ENCODE peak calls at places on chromosomes 6 and 20, in ten cellular contexts. Q is tibial nerve, B is neural progenitor cell, Y is fibroblast of mammary gland, M is right lobe of liver, T is kidney, L is fibroblast of pulmonary artery, D is mammary epithelial cell, R is foreskin fibroblast, P is BJ. O is an unnamed sample.

GRCh38 chr20:57434390-57434700 is 43.1 kb downstream of the RBM38 start:
- DNase-seq in Y (no peak), B (peak), Q (no peak), T (no peak), R (no peak), M (no peak), D (no peak), L (no peak), P (no peak), O (no peak)

GRCh38 chr20:50278684-50279531 is 88.3 kb downstream of the CEBPB start:
- DNase-seq in D (peak), T (peak), R (peak), L (peak), Q (peak), M (peak), Y (peak), P (no peak), B (no peak), O (no peak)

GRCh38 chr6:168373389-168373788 is 53.8 kb upstream of the DACT2 start:
- DNase-seq in L (no peak), Q (no peak), T (no peak), P (no peak), M (no peak), R (no peak), B (no peak), D (no peak), Y (no peak), O (no peak)

GRCh38 chr20:22312744-22313346 is 271.5 kb downstream of the FOXA2 start:
- DNase-seq in Q (no peak), B (peak), R (peak), L (peak), D (peak), P (no peak), M (no peak), T (no peak), Y (peak), O (no peak)

GRCh38 chr6:21277601-21278043 is 315.9 kb upstream of the SOX4 start:
- DNase-seq in R (no peak), L (no peak), D (peak), P (no peak), Q (no peak), T (no peak), Y (no peak), M (no peak), B (peak), O (no peak)

GRCh38 chr20:2114990-2115681 is 13.5 kb downstream of the STK35 start:
- DNase-seq in R (peak), T (no peak), M (no peak), P (no peak), Y (peak), B (no peak), L (peak), D (no peak), Q (no peak), O (no peak)

GRCh38 chr6:46024122-46024769 is 8.6 kb upstream of the CLIC5 start:
- DNase-seq in P (no peak), B (no peak), Q (no peak), M (no peak), L (no peak), R (no peak), D (no peak), T (no peak), Y (peak), O (no peak)

GRCh38 chr20:38730989-38731737 is 6.9 kb downstream of the SLC32A1 start:
- DNase-seq in T (peak), R (peak), B (peak), D (peak), M (peak), Y (peak), P (no peak), L (peak), Q (no peak), O (peak)

GRCh38 chr6:147759088-147759487 is 250.6 kb downstream of the SAMD5 start:
- DNase-seq in L (peak), Q (no peak), R (no peak), T (no peak), D (no peak), P (peak), B (no peak), Y (peak), M (no peak), O (no peak)

GRCh38 chr6:138652824-138653223 is 120.7 kb upstream of the CCDC28A start:
- DNase-seq in T (no peak), P (no peak), D (no peak), M (no peak), Q (no peak), L (no peak), R (no peak), Y (no peak), B (no peak), O (no peak)

GRCh38 chr20:46171909-46172308 is 53.8 kb downstream of the CD40 start:
- DNase-seq in R (no peak), Q (no peak), B (no peak), L (no peak), Y (no peak), T (no peak), P (no peak), M (no peak), D (no peak), O (no peak)

GRCh38 chr20:36624068-36624813 is 18.7 kb downstream of the RAB5IF start:
- DNase-seq in Y (no peak), M (no peak), L (peak), R (no peak), B (no peak), Q (no peak), P (no peak), T (no peak), D (no peak), O (no peak)

GRCh38 chr6:104540743-104541142 is 319.0 kb downstream of the HACE1 start:
- DNase-seq in P (peak), T (no peak), Y (peak), M (no peak), L (peak), Q (no peak), D (no peak), R (no peak), B (no peak), O (no peak)

GRCh38 chr20:31515072-31515774 is 981 bp downstream of the HM13 start:
- DNase-seq in B (no peak), T (no peak), M (no peak), P (no peak), Y (no peak), R (no peak), Q (no peak), L (no peak), D (no peak), O (no peak)

GRCh38 chr20:10761786-10762185 is 88.0 kb upstream of the JAG1 start:
- DNase-seq in Y (no peak), L (peak), D (no peak), P (no peak), T (no peak), M (no peak), R (no peak), Q (no peak), B (no peak), O (no peak)

GRCh38 chr6:15823838-15824414 is 161.1 kb upstream of the DTNBP1 start:
- DNase-seq in Y (no peak), P (no peak), D (no peak), R (no peak), Q (no peak), B (no peak), L (no peak), M (no peak), T (no peak), O (no peak)

GRCh38 chr20:37987602-37988290 is 45.5 kb downstream of the TTI1 start:
- DNase-seq in M (no peak), Y (no peak), R (no peak), B (no peak), Q (no peak), L (no peak), T (no peak), D (no peak), P (no peak), O (no peak)

GRCh38 chr20:37315293-37316110 is 26.0 kb downstream of the MANBAL start:
- DNase-seq in Y (peak), P (peak), L (peak), R (peak), M (no peak), B (no peak), D (peak), T (peak), Q (peak), O (peak)

GRCh38 chr6:38604700-38605099 is 35.0 kb downstream of the BTBD9 start:
- DNase-seq in R (no peak), Y (peak), Q (no peak), D (no peak), T (no peak), B (no peak), L (peak), P (no peak), M (no peak), O (no peak)

GRCh38 chr6:149147939-149148718 is 169.4 kb upstream of the TAB2 start:
- DNase-seq in T (no peak), L (no peak), D (no peak), Y (no peak), R (no peak), Q (no peak), P (no peak), M (no peak), B (no peak), O (no peak)

GRCh38 chr6:133542056-133542821 is 301.1 kb downstream of the EYA4 start:
- DNase-seq in Q (no peak), M (no peak), Y (no peak), R (no peak), T (no peak), B (no peak), P (no peak), L (peak), D (no peak), O (no peak)

GRCh38 chr6:4316867-4317400 is 181.6 kb upstream of the ECI2 start:
- DNase-seq in B (no peak), T (peak), P (peak), Y (peak), L (peak), R (peak), Q (no peak), M (no peak), D (peak), O (peak)

GRCh38 chr6:31659649-31660223 is 842 bp downstream of the C6orf47 start:
- DNase-seq in Q (no peak), P (no peak), T (no peak), L (peak), M (no peak), Y (peak), B (peak), D (peak), R (no peak), O (no peak)

GRCh38 chr6:134199848-134200606 is 117.9 kb downstream of the SGK1 start:
- DNase-seq in T (no peak), P (no peak), L (no peak), M (no peak), D (no peak), Y (no peak), R (no peak), Q (no peak), B (no peak), O (no peak)

GRCh38 chr6:170346649-170347048 is 40.1 kb downstream of the FAM120B start:
- DNase-seq in D (no peak), L (no peak), T (no peak), M (no peak), B (no peak), R (no peak), P (no peak), Q (no peak), Y (no peak), O (no peak)

GRCh38 chr6:132133734-132134490 is 182.7 kb upstream of the CCN2 start:
- DNase-seq in T (no peak), P (no peak), Y (no peak), Q (no peak), M (no peak), R (no peak), D (no peak), B (no peak), L (no peak), O (no peak)

GRCh38 chr6:99739526-99739925 is 132.9 kb downstream of the PRDM13 start:
- DNase-seq in Y (no peak), Q (no peak), D (no peak), T (no peak), B (no peak), M (no peak), R (no peak), P (no peak), L (no peak), O (no peak)

GRCh38 chr20:23021941-23022340 is 13.2 kb upstream of the SSTR4 start:
- DNase-seq in Q (no peak), L (no peak), R (no peak), D (peak), P (no peak), B (no peak), T (no peak), M (no peak), Y (peak), O (peak)

GRCh38 chr6:102525336-102525735 is 1131.8 kb downstream of the GRIK2 start:
- DNase-seq in D (no peak), T (no peak), B (no peak), R (no peak), Y (no peak), L (no peak), Q (no peak), P (no peak), M (no peak), O (no peak)

GRCh38 chr20:22723659-22724058 is 139.3 kb upstream of the FOXA2 start:
- DNase-seq in M (no peak), Q (no peak), P (no peak), T (no peak), L (peak), R (peak), Y (peak), D (no peak), B (no peak), O (no peak)

GRCh38 chr20:60695223-60695622 is 556.8 kb upstream of the CDH4 start:
- DNase-seq in Q (no peak), M (no peak), L (peak), D (peak), P (no peak), Y (peak), R (peak), B (no peak), T (no peak), O (no peak)

GRCh38 chr6:106063448-106063850 is 22.7 kb upstream of the PRDM1 start:
- DNase-seq in Y (peak), M (no peak), D (peak), Q (no peak), R (peak), P (no peak), L (peak), T (no peak), B (no peak), O (no peak)

GRCh38 chr6:80439721-80440488 is 333.4 kb downstream of the BCKDHB start:
- DNase-seq in Q (no peak), P (no peak), B (no peak), R (no peak), M (no peak), L (peak), D (peak), Y (no peak), T (no peak), O (no peak)

DNA sequence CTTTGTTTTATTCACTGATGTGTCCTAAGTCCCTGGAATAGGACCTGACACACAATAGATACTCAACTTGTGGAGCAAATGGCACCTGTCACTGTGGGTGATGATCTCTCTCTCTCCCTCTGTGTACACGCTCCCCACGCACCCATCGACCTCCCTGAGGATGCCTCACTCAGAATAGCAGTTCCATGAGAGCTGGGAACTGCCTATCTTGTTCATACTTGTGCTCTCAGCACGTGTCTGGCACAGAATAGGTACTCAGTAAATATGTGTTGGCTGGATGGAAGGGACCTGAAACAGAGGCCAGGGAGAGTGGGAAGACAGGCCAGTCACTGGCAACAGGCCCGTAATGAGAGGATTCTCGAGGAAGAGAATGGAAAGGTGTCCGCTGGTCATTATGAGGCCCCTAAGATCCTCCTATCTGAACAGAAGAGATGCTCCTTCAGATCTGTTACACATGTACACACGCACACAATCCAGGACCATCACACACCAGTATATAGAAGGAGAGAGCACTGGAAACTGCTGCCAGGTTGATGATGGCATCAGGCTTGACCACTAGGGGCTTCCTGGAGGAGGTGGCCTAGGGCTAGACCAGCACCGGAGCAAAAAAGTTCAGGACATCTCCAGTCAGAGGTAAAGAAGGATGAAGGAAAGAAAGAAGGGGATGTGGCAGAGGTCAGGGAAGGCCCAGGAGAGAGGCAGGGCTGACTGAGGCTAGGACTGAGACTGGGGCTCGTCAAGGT is 30.9 kb downstream of the VEGFA start:
- DNase-seq in L (no peak), T (no peak), R (no peak), P (no peak), D (no peak), Q (no peak), Y (no peak), M (no peak), B (no peak), O (no peak)
- TF ChIP-seq CTCF in L (no peak), T (no peak), R (no peak), P (no peak), D (no peak), Q (no peak), Y (no peak), M (no peak), B (peak), O (peak)

DNA sequence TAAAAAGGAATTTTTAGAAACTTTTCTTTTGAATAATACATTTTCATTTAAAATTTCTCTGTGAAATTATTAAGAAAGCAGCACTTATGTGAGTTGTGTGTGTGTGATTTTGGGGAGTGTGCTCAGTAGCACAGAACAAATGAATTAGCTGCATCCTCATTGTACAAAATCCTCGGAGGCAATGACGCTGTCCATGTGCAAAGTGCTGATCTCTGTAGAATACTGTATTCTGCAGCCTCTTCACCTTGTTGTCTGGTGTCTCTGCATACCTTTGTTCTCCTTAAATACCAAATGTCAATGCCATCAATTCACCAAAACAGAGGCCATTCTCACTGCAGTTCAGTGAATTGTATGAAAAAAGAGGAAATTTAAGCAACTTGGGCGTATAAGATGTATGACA is 838.4 kb downstream of the QKI start:
- DNase-seq in P (no peak), L (peak), R (no peak), B (peak), Y (peak), Q (no peak), T (no peak), M (no peak), D (no peak), O (no peak)
- TF ChIP-seq CTCF in P (no peak), L (no peak), R (no peak), B (no peak), Y (no peak), Q (no peak), T (no peak), M (no peak), D (no peak), O (no peak)

GRCh38 chr6:161407581-161407980 is 133.7 kb upstream of the AGPAT4 start:
- DNase-seq in T (no peak), Y (peak), P (no peak), L (peak), B (peak), Q (no peak), R (peak), D (peak), M (no peak), O (no peak)
- TF ChIP-seq CTCF in T (no peak), Y (no peak), P (no peak), L (no peak), B (no peak), Q (no peak), R (no peak), D (no peak), M (no peak), O (no peak)

DNA sequence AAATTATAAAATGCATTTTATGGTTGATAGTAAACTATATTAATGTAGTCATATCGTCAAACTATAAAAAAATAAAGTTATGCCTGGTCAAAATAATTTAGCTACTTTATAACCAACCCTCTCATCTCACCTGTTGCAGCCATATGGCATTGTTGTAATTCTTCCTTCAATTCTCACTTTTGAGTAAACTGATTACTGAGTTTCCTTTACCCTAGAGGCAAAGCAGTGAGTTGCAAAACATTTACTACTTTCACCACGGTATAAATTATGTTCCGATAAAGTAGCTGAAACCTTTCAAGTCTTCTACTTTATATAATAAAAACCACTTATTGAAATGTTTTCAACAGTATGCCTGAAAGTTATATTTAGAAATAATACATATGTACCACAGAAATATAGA is 113.8 kb downstream of the AHI1 start:
- DNase-seq in R (no peak), T (no peak), D (no peak), M (no peak), L (no peak), P (no peak), Y (no peak), B (no peak), Q (no peak), O (no peak)
- TF ChIP-seq CTCF in R (no peak), T (no peak), D (no peak), M (no peak), L (no peak), P (no peak), Y (no peak), B (no peak), Q (no peak), O (no peak)

GRCh38 chr6:117311310-117311709 is 46.0 kb downstream of the VGLL2 start:
- DNase-seq in B (no peak), L (no peak), Y (no peak), D (no peak), M (no peak), P (no peak), T (no peak), Q (no peak), R (no peak), O (no peak)

DNA sequence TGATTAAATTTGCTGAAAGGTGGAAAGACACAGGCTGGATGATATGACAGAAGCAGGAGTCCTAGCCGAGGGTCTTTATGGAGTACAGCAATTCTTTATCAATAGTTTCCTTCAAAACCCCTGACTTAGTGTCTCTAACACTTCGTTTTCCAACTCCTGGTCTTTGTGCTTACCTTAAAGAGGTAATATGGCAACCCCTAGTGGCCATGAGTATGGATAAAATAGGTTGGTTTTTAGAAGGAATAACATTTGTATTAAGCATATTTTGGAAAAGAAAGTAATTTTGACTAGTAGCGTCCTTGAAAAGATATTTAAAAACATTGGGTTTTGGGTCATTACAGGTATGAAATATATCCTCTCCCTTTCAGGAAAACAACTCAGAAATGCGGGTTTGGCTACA is 51.9 kb downstream of the VGLL2 start:
- DNase-seq in M (no peak), T (no peak), Q (no peak), Y (peak), D (peak), L (peak), P (no peak), R (no peak), B (peak), O (no peak)
- TF ChIP-seq CTCF in M (peak), T (peak), Q (no peak), Y (peak), D (peak), L (peak), P (peak), R (peak), B (peak), O (no peak)

DNA sequence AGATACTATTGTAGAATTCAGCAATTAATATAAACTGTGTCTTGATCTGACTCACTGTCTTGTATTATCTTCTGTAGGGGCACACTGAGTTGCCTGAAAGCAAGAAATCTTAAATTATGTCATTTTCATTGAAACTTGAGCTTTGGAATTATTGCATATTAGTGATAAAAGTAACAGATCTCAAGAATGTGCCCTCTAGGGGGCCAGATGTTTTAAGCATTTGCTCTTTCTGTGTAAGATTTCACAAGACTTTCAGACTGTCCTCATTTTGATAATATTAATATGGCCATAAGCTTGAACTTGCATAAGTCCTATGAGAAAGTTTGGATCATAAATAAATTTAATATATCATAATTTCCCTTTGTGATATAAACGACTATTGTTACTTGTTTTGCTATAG is 55.5 kb upstream of the MYO6 start:
- DNase-seq in D (no peak), P (no peak), M (no peak), L (peak), T (no peak), Y (peak), B (no peak), Q (no peak), R (no peak), O (no peak)
- TF ChIP-seq CTCF in D (no peak), P (peak), M (no peak), L (peak), T (no peak), Y (peak), B (peak), Q (no peak), R (peak), O (no peak)

GRCh38 chr6:116287668-116288282 is 8.0 kb upstream of the TSPYL1 start:
- DNase-seq in P (no peak), L (peak), M (no peak), Q (no peak), B (peak), D (no peak), R (peak), Y (peak), T (no peak), O (no peak)
- TF ChIP-seq CTCF in P (peak), L (peak), M (peak), Q (peak), B (peak), D (peak), R (peak), Y (peak), T (peak), O (peak)

O was measured in CD14-positive monocyte.